ENCODE peak calls at places on chromosomes 1 and 21, in seven cellular contexts. One of them, this sample, is unnamed.

GRCh38 chr1:209805341-209805781 is 581 bp downstream of the IRF6 start:
- DNase-seq in astrocyte of the spinal cord: no peak
- DNase-seq in GM20000: no peak
- DNase-seq in WERI-Rb-1: no peak
- DNase-seq in testis: no peak
- DNase-seq in esophagus squamous epithelium: no peak
- DNase-seq in AG09319: no peak
- DNase-seq in this sample: no peak

GRCh38 chr1:116514708-116515525 is 55.9 kb downstream of the CD58 start:
- DNase-seq in esophagus squamous epithelium: no peak
- DNase-seq in GM20000: peak
- DNase-seq in AG09319: no peak
- DNase-seq in WERI-Rb-1: no peak
- DNase-seq in testis: no peak
- DNase-seq in astrocyte of the spinal cord: peak
- DNase-seq in this sample: no peak

GRCh38 chr1:187038789-187039188 is 210.0 kb downstream of the PLA2G4A start:
- DNase-seq in testis: no peak
- DNase-seq in esophagus squamous epithelium: no peak
- DNase-seq in astrocyte of the spinal cord: peak
- DNase-seq in WERI-Rb-1: no peak
- DNase-seq in GM20000: no peak
- DNase-seq in AG09319: no peak
- DNase-seq in this sample: no peak

GRCh38 chr1:222240536-222241181 is 307.2 kb downstream of the HHIPL2 start:
- DNase-seq in testis: no peak
- DNase-seq in AG09319: no peak
- DNase-seq in WERI-Rb-1: no peak
- DNase-seq in GM20000: no peak
- DNase-seq in astrocyte of the spinal cord: peak
- DNase-seq in esophagus squamous epithelium: no peak
- DNase-seq in this sample: no peak

GRCh38 chr1:176211395-176212165 is 4.5 kb upstream of the COP1 start:
- DNase-seq in GM20000: no peak
- DNase-seq in esophagus squamous epithelium: no peak
- DNase-seq in astrocyte of the spinal cord: no peak
- DNase-seq in testis: no peak
- DNase-seq in AG09319: no peak
- DNase-seq in WERI-Rb-1: no peak
- DNase-seq in this sample: no peak

GRCh38 chr1:214351551-214352277 is 70.8 kb downstream of the SMYD2 start:
- DNase-seq in testis: no peak
- DNase-seq in GM20000: no peak
- DNase-seq in AG09319: no peak
- DNase-seq in astrocyte of the spinal cord: no peak
- DNase-seq in WERI-Rb-1: no peak
- DNase-seq in esophagus squamous epithelium: no peak
- DNase-seq in this sample: no peak

GRCh38 chr1:208244584-208244916 is 366 bp upstream of the PLXNA2 start:
- DNase-seq in WERI-Rb-1: no peak
- DNase-seq in astrocyte of the spinal cord: no peak
- DNase-seq in testis: no peak
- DNase-seq in esophagus squamous epithelium: no peak
- DNase-seq in GM20000: no peak
- DNase-seq in AG09319: no peak
- DNase-seq in this sample: no peak

GRCh38 chr1:1361233-1361981 is 3.1 kb upstream of the MXRA8 start:
- DNase-seq in GM20000: no peak
- DNase-seq in astrocyte of the spinal cord: no peak
- DNase-seq in AG09319: no peak
- DNase-seq in esophagus squamous epithelium: no peak
- DNase-seq in testis: no peak
- DNase-seq in WERI-Rb-1: no peak
- DNase-seq in this sample: no peak

GRCh38 chr1:87961992-87962391 is 633.3 kb downstream of the LMO4 start:
- DNase-seq in testis: no peak
- DNase-seq in WERI-Rb-1: no peak
- DNase-seq in astrocyte of the spinal cord: no peak
- DNase-seq in GM20000: no peak
- DNase-seq in esophagus squamous epithelium: no peak
- DNase-seq in AG09319: no peak
- DNase-seq in this sample: no peak

GRCh38 chr21:17858764-17859163 is 39.6 kb upstream of the C21orf91 start:
- DNase-seq in GM20000: no peak
- DNase-seq in testis: no peak
- DNase-seq in AG09319: no peak
- DNase-seq in astrocyte of the spinal cord: no peak
- DNase-seq in WERI-Rb-1: no peak
- DNase-seq in esophagus squamous epithelium: no peak
- DNase-seq in this sample: no peak

GRCh38 chr1:154129392-154129970 is 25.4 kb downstream of the NUP210L start:
- DNase-seq in astrocyte of the spinal cord: peak
- DNase-seq in esophagus squamous epithelium: no peak
- DNase-seq in testis: no peak
- DNase-seq in GM20000: peak
- DNase-seq in AG09319: no peak
- DNase-seq in WERI-Rb-1: no peak
- DNase-seq in this sample: no peak

GRCh38 chr1:16155537-16156410 is at the start of gene EPHA2:
- DNase-seq in astrocyte of the spinal cord: peak
- DNase-seq in testis: peak
- DNase-seq in esophagus squamous epithelium: peak
- DNase-seq in AG09319: no peak
- DNase-seq in WERI-Rb-1: peak
- DNase-seq in GM20000: no peak
- DNase-seq in this sample: peak

DNA sequence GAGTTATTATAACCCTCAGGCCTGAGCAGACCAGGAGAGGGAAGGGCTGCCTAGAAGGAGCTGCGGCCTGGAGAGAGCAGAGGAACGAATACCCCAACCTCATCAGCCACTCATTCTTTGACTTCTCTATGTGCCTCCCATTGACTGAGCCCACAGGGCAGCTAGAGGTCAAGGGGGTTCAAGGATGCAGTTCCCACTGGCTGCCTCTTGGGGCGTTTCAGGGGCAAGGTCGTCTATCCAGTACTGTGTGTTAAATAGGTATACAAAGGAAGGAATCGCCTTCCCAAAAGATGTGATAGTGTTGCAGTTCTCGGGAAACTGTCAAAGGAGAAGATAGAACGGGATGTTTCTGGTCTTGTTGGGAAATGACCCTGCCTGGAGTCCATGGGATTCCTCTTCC is 250.6 kb downstream of the PRDM2 start:
- DNase-seq in WERI-Rb-1: peak
- DNase-seq in AG09319: no peak
- DNase-seq in GM20000: no peak
- DNase-seq in esophagus squamous epithelium: no peak
- DNase-seq in astrocyte of the spinal cord: no peak
- DNase-seq in testis: no peak
- DNase-seq in this sample: peak
- TF ChIP-seq CTCF in WERI-Rb-1: peak
- TF ChIP-seq CTCF in AG09319: no peak
- TF ChIP-seq CTCF in GM20000: peak
- TF ChIP-seq CTCF in esophagus squamous epithelium: no peak
- TF ChIP-seq CTCF in astrocyte of the spinal cord: no peak
- TF ChIP-seq CTCF in testis: no peak
- TF ChIP-seq CTCF in this sample: peak

GRCh38 chr1:178689769-178690168 is 35.3 kb upstream of the RALGPS2 start:
- DNase-seq in testis: no peak
- DNase-seq in AG09319: no peak
- DNase-seq in astrocyte of the spinal cord: no peak
- DNase-seq in GM20000: no peak
- DNase-seq in WERI-Rb-1: no peak
- DNase-seq in esophagus squamous epithelium: no peak
- DNase-seq in this sample: no peak

GRCh38 chr1:178690496-178690895 is 34.5 kb upstream of the RALGPS2 start:
- DNase-seq in astrocyte of the spinal cord: no peak
- DNase-seq in GM20000: no peak
- DNase-seq in testis: no peak
- DNase-seq in AG09319: no peak
- DNase-seq in esophagus squamous epithelium: no peak
- DNase-seq in WERI-Rb-1: peak
- DNase-seq in this sample: no peak

GRCh38 chr1:178692564-178693327 is 32.3 kb upstream of the RALGPS2 start:
- DNase-seq in GM20000: no peak
- DNase-seq in testis: no peak
- DNase-seq in astrocyte of the spinal cord: no peak
- DNase-seq in esophagus squamous epithelium: no peak
- DNase-seq in AG09319: no peak
- DNase-seq in WERI-Rb-1: no peak
- DNase-seq in this sample: no peak

GRCh38 chr1:178694923-178695525 is 30.0 kb upstream of the RALGPS2 start:
- DNase-seq in astrocyte of the spinal cord: no peak
- DNase-seq in testis: no peak
- DNase-seq in WERI-Rb-1: no peak
- DNase-seq in AG09319: no peak
- DNase-seq in GM20000: no peak
- DNase-seq in esophagus squamous epithelium: no peak
- DNase-seq in this sample: no peak

GRCh38 chr1:178693368-178693767 is 31.7 kb upstream of the RALGPS2 start:
- DNase-seq in testis: no peak
- DNase-seq in astrocyte of the spinal cord: no peak
- DNase-seq in GM20000: no peak
- DNase-seq in esophagus squamous epithelium: no peak
- DNase-seq in WERI-Rb-1: no peak
- DNase-seq in AG09319: no peak
- DNase-seq in this sample: no peak
- TF ChIP-seq CTCF in testis: no peak
- TF ChIP-seq CTCF in astrocyte of the spinal cord: peak
- TF ChIP-seq CTCF in GM20000: no peak
- TF ChIP-seq CTCF in esophagus squamous epithelium: no peak
- TF ChIP-seq CTCF in WERI-Rb-1: no peak
- TF ChIP-seq CTCF in AG09319: no peak
- TF ChIP-seq CTCF in this sample: no peak

DNA sequence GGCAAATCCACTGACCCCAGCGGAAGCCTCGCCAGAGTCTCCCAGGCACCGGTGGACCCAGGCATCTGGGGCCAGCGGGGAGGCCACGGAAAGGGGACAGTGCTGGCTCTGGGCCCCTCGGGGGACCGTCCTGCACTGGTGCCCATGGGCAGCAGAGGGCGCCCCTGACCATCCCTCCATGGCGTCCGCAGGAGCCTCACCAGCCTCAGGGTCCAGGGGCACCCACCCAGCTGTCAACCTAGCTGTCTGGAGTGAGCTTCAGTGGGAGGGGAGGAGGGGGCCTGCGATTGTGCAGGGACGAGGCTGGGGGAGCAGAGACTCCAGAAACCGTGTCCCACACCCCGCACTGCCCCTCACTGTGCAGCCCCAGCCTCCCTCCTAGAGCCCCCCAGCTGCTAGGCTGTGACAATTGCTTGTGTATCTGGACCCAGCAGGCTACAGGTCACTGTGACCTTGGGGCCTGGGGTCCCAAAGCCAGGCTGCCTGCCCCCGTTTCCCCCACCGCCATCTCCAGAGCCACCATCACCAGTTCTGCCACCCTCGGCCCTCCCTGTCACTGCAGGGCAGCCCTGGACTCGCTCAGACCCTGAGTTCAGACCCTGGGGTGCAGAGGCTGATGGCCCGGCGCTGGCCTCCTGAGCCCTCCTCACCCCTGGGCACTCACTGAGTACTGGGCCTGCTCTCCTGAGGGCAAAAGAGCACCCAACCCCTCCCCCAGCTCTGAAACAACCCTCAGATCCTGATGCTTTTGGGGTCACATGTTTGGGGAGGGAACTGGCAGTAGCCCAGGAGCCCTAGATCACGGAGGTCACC is 10.7 kb upstream of the COL6A1 start:
- DNase-seq in AG09319: no peak
- DNase-seq in testis: no peak
- DNase-seq in astrocyte of the spinal cord: no peak
- DNase-seq in esophagus squamous epithelium: no peak
- DNase-seq in WERI-Rb-1: peak
- DNase-seq in GM20000: peak
- DNase-seq in this sample: peak
- TF ChIP-seq CTCF in AG09319: peak
- TF ChIP-seq CTCF in testis: peak
- TF ChIP-seq CTCF in astrocyte of the spinal cord: peak
- TF ChIP-seq CTCF in esophagus squamous epithelium: peak
- TF ChIP-seq CTCF in WERI-Rb-1: peak
- TF ChIP-seq CTCF in GM20000: peak
- TF ChIP-seq CTCF in this sample: peak

DNA sequence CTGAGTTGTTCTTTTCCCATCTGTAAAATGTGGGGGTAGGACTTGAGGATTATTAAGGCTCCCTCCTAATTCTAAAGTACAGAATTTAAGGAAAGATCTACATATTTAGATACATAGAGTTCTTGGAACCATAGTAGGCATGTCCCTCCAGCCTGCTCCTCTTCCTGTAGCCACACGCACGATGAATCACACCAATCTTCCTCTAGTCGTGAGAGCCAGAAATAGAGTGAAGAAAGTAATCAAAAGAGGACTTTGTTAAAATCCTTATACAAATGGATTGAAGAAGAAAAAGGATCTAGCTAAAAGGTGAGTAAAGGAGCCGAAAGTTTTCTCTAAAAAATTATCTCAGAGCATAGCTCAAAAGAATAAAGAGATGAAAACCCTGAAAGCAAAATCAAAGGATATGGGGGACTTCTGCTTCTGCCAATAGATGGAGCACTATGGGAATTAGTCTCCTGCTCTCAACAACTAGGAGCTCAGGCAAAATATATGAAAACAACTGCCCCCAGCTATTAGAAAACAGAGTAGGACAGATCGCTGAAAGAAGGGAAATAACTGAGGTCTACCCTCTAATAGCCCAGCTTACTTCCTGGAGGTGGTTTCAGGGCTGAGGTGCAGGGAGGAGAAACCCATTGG is 8.5 kb downstream of the C1orf141 start:
- DNase-seq in testis: no peak
- DNase-seq in AG09319: no peak
- DNase-seq in WERI-Rb-1: no peak
- DNase-seq in GM20000: no peak
- DNase-seq in astrocyte of the spinal cord: no peak
- DNase-seq in esophagus squamous epithelium: no peak
- DNase-seq in this sample: no peak
- TF ChIP-seq CTCF in testis: no peak
- TF ChIP-seq CTCF in AG09319: no peak
- TF ChIP-seq CTCF in WERI-Rb-1: no peak
- TF ChIP-seq CTCF in GM20000: no peak
- TF ChIP-seq CTCF in astrocyte of the spinal cord: no peak
- TF ChIP-seq CTCF in esophagus squamous epithelium: no peak
- TF ChIP-seq CTCF in this sample: no peak

GRCh38 chr1:216562383-216562782 is 139.1 kb upstream of the USH2A start:
- DNase-seq in GM20000: no peak
- DNase-seq in AG09319: no peak
- DNase-seq in astrocyte of the spinal cord: no peak
- DNase-seq in WERI-Rb-1: no peak
- DNase-seq in testis: no peak
- DNase-seq in esophagus squamous epithelium: no peak
- DNase-seq in this sample: no peak
- TF ChIP-seq CTCF in GM20000: no peak
- TF ChIP-seq CTCF in AG09319: peak
- TF ChIP-seq CTCF in astrocyte of the spinal cord: peak
- TF ChIP-seq CTCF in WERI-Rb-1: peak
- TF ChIP-seq CTCF in testis: no peak
- TF ChIP-seq CTCF in esophagus squamous epithelium: no peak
- TF ChIP-seq CTCF in this sample: no peak

This sample was measured in glutamatergic neuron.